ENCODE peak calls at places on chromosomes 11 and 22, in ten cellular contexts. One of them, this sample, is unnamed.

GRCh38 chr11:71562120-71562519 is 3.2 kb upstream of the KRTAP5-10 start:
- DNase-seq in GM04503: no peak
- DNase-seq in NCI-H1436: no peak
- DNase-seq in DMS53: no peak
- DNase-seq in memory B cell: no peak
- DNase-seq in hepatic stellate cell: no peak
- DNase-seq in AG04450: no peak
- DNase-seq in activated CD4-positive, CD25-positive, alpha-beta regulatory T cell: no peak
- DNase-seq in left kidney: no peak
- DNase-seq in fibroblast of lung: no peak
- DNase-seq in this sample: no peak

GRCh38 chr11:1564535-1565172 is 7.4 kb downstream of the DUSP8 start:
- DNase-seq in activated CD4-positive, CD25-positive, alpha-beta regulatory T cell: no peak
- DNase-seq in AG04450: peak
- DNase-seq in DMS53: peak
- DNase-seq in NCI-H1436: no peak
- DNase-seq in left kidney: peak
- DNase-seq in memory B cell: peak
- DNase-seq in fibroblast of lung: peak
- DNase-seq in GM04503: no peak
- DNase-seq in hepatic stellate cell: peak
- DNase-seq in this sample: peak

GRCh38 chr11:66124564-66124963 is 54.5 kb downstream of the PACS1 start:
- DNase-seq in AG04450: no peak
- DNase-seq in hepatic stellate cell: no peak
- DNase-seq in activated CD4-positive, CD25-positive, alpha-beta regulatory T cell: no peak
- DNase-seq in fibroblast of lung: peak
- DNase-seq in memory B cell: no peak
- DNase-seq in NCI-H1436: no peak
- DNase-seq in DMS53: peak
- DNase-seq in GM04503: no peak
- DNase-seq in left kidney: no peak
- DNase-seq in this sample: peak

GRCh38 chr11:2797181-2797711 is 88.3 kb downstream of the CDKN1C start:
- DNase-seq in GM04503: no peak
- DNase-seq in hepatic stellate cell: no peak
- DNase-seq in AG04450: no peak
- DNase-seq in activated CD4-positive, CD25-positive, alpha-beta regulatory T cell: no peak
- DNase-seq in NCI-H1436: no peak
- DNase-seq in DMS53: no peak
- DNase-seq in fibroblast of lung: no peak
- DNase-seq in memory B cell: no peak
- DNase-seq in left kidney: no peak
- DNase-seq in this sample: no peak

GRCh38 chr11:3121931-3122774 is 43.0 kb downstream of the OSBPL5 start:
- DNase-seq in NCI-H1436: no peak
- DNase-seq in DMS53: no peak
- DNase-seq in GM04503: no peak
- DNase-seq in hepatic stellate cell: no peak
- DNase-seq in left kidney: no peak
- DNase-seq in AG04450: no peak
- DNase-seq in memory B cell: no peak
- DNase-seq in activated CD4-positive, CD25-positive, alpha-beta regulatory T cell: no peak
- DNase-seq in fibroblast of lung: no peak
- DNase-seq in this sample: no peak

GRCh38 chr11:64885367-64886286 is 7.2 kb upstream of the EHD1 start:
- DNase-seq in memory B cell: no peak
- DNase-seq in fibroblast of lung: peak
- DNase-seq in hepatic stellate cell: peak
- DNase-seq in DMS53: peak
- DNase-seq in AG04450: peak
- DNase-seq in left kidney: no peak
- DNase-seq in NCI-H1436: no peak
- DNase-seq in GM04503: no peak
- DNase-seq in activated CD4-positive, CD25-positive, alpha-beta regulatory T cell: no peak
- DNase-seq in this sample: peak

GRCh38 chr22:24402460-24403192 is 24.8 kb upstream of the ADORA2A start:
- DNase-seq in activated CD4-positive, CD25-positive, alpha-beta regulatory T cell: no peak
- DNase-seq in memory B cell: no peak
- DNase-seq in NCI-H1436: no peak
- DNase-seq in DMS53: peak
- DNase-seq in AG04450: peak
- DNase-seq in fibroblast of lung: peak
- DNase-seq in hepatic stellate cell: peak
- DNase-seq in GM04503: peak
- DNase-seq in left kidney: peak
- DNase-seq in this sample: peak

GRCh38 chr11:111086058-111086457 is 159.5 kb upstream of the POU2AF2 start:
- DNase-seq in left kidney: peak
- DNase-seq in activated CD4-positive, CD25-positive, alpha-beta regulatory T cell: no peak
- DNase-seq in NCI-H1436: no peak
- DNase-seq in memory B cell: no peak
- DNase-seq in AG04450: no peak
- DNase-seq in GM04503: no peak
- DNase-seq in DMS53: peak
- DNase-seq in fibroblast of lung: no peak
- DNase-seq in hepatic stellate cell: no peak
- DNase-seq in this sample: no peak

GRCh38 chr11:65965986-65966762 is 4.6 kb downstream of the SART1 start:
- DNase-seq in activated CD4-positive, CD25-positive, alpha-beta regulatory T cell: no peak
- DNase-seq in AG04450: no peak
- DNase-seq in DMS53: no peak
- DNase-seq in fibroblast of lung: no peak
- DNase-seq in hepatic stellate cell: no peak
- DNase-seq in memory B cell: no peak
- DNase-seq in NCI-H1436: no peak
- DNase-seq in GM04503: no peak
- DNase-seq in left kidney: no peak
- DNase-seq in this sample: no peak

GRCh38 chr22:40703731-40704130 is 24.4 kb downstream of the MCHR1 start:
- DNase-seq in activated CD4-positive, CD25-positive, alpha-beta regulatory T cell: no peak
- DNase-seq in GM04503: no peak
- DNase-seq in left kidney: no peak
- DNase-seq in fibroblast of lung: no peak
- DNase-seq in AG04450: no peak
- DNase-seq in NCI-H1436: no peak
- DNase-seq in DMS53: no peak
- DNase-seq in memory B cell: no peak
- DNase-seq in hepatic stellate cell: no peak
- DNase-seq in this sample: no peak

GRCh38 chr22:46329616-46330015 is 5.9 kb upstream of the TRMU start:
- DNase-seq in memory B cell: no peak
- DNase-seq in activated CD4-positive, CD25-positive, alpha-beta regulatory T cell: no peak
- DNase-seq in fibroblast of lung: no peak
- DNase-seq in DMS53: no peak
- DNase-seq in left kidney: no peak
- DNase-seq in NCI-H1436: no peak
- DNase-seq in AG04450: no peak
- DNase-seq in hepatic stellate cell: no peak
- DNase-seq in GM04503: no peak
- DNase-seq in this sample: no peak

GRCh38 chr22:26409705-26410376 is 19.2 kb upstream of the ASPHD2 start:
- DNase-seq in GM04503: no peak
- DNase-seq in hepatic stellate cell: no peak
- DNase-seq in DMS53: peak
- DNase-seq in left kidney: peak
- DNase-seq in NCI-H1436: peak
- DNase-seq in activated CD4-positive, CD25-positive, alpha-beta regulatory T cell: no peak
- DNase-seq in AG04450: no peak
- DNase-seq in memory B cell: no peak
- DNase-seq in fibroblast of lung: no peak
- DNase-seq in this sample: no peak

GRCh38 chr11:118175031-118175531 is 1.4 kb downstream of the SCN2B start:
- DNase-seq in left kidney: peak
- DNase-seq in fibroblast of lung: peak
- DNase-seq in hepatic stellate cell: no peak
- DNase-seq in NCI-H1436: no peak
- DNase-seq in GM04503: no peak
- DNase-seq in AG04450: no peak
- DNase-seq in DMS53: no peak
- DNase-seq in memory B cell: no peak
- DNase-seq in activated CD4-positive, CD25-positive, alpha-beta regulatory T cell: no peak
- DNase-seq in this sample: peak

GRCh38 chr22:29797351-29797750 is 30.2 kb downstream of the UQCR10 start:
- DNase-seq in fibroblast of lung: no peak
- DNase-seq in hepatic stellate cell: no peak
- DNase-seq in AG04450: no peak
- DNase-seq in DMS53: no peak
- DNase-seq in GM04503: no peak
- DNase-seq in NCI-H1436: no peak
- DNase-seq in left kidney: no peak
- DNase-seq in memory B cell: no peak
- DNase-seq in activated CD4-positive, CD25-positive, alpha-beta regulatory T cell: no peak
- DNase-seq in this sample: no peak

GRCh38 chr11:33234397-33235168 is 22.6 kb upstream of the HIPK3 start:
- DNase-seq in hepatic stellate cell: peak
- DNase-seq in left kidney: no peak
- DNase-seq in AG04450: no peak
- DNase-seq in NCI-H1436: no peak
- DNase-seq in DMS53: no peak
- DNase-seq in activated CD4-positive, CD25-positive, alpha-beta regulatory T cell: no peak
- DNase-seq in fibroblast of lung: no peak
- DNase-seq in GM04503: no peak
- DNase-seq in memory B cell: no peak
- DNase-seq in this sample: no peak

GRCh38 chr11:44006882-44007495 is 40.8 kb upstream of the ACCSL start:
- DNase-seq in AG04450: no peak
- DNase-seq in hepatic stellate cell: no peak
- DNase-seq in GM04503: no peak
- DNase-seq in left kidney: no peak
- DNase-seq in activated CD4-positive, CD25-positive, alpha-beta regulatory T cell: no peak
- DNase-seq in NCI-H1436: no peak
- DNase-seq in memory B cell: no peak
- DNase-seq in DMS53: no peak
- DNase-seq in fibroblast of lung: no peak
- DNase-seq in this sample: no peak

GRCh38 chr22:39430576-39431150 is 26.1 kb upstream of the MGAT3 start:
- DNase-seq in activated CD4-positive, CD25-positive, alpha-beta regulatory T cell: no peak
- DNase-seq in hepatic stellate cell: no peak
- DNase-seq in fibroblast of lung: no peak
- DNase-seq in DMS53: no peak
- DNase-seq in NCI-H1436: no peak
- DNase-seq in AG04450: no peak
- DNase-seq in left kidney: no peak
- DNase-seq in GM04503: no peak
- DNase-seq in memory B cell: no peak
- DNase-seq in this sample: no peak

GRCh38 chr11:128222245-128222959 is 365.0 kb downstream of the ETS1 start:
- DNase-seq in NCI-H1436: no peak
- DNase-seq in left kidney: no peak
- DNase-seq in GM04503: no peak
- DNase-seq in memory B cell: no peak
- DNase-seq in fibroblast of lung: peak
- DNase-seq in hepatic stellate cell: no peak
- DNase-seq in AG04450: no peak
- DNase-seq in activated CD4-positive, CD25-positive, alpha-beta regulatory T cell: no peak
- DNase-seq in DMS53: no peak
- DNase-seq in this sample: no peak

GRCh38 chr11:120130176-120130980 is 7.5 kb downstream of the TRIM29 start:
- DNase-seq in DMS53: no peak
- DNase-seq in memory B cell: no peak
- DNase-seq in NCI-H1436: no peak
- DNase-seq in left kidney: no peak
- DNase-seq in activated CD4-positive, CD25-positive, alpha-beta regulatory T cell: no peak
- DNase-seq in hepatic stellate cell: no peak
- DNase-seq in AG04450: no peak
- DNase-seq in fibroblast of lung: no peak
- DNase-seq in GM04503: no peak
- DNase-seq in this sample: no peak

GRCh38 chr11:75166791-75167190 is 15.9 kb downstream of the SLCO2B1 start:
- DNase-seq in GM04503: no peak
- DNase-seq in fibroblast of lung: no peak
- DNase-seq in DMS53: no peak
- DNase-seq in NCI-H1436: no peak
- DNase-seq in hepatic stellate cell: no peak
- DNase-seq in activated CD4-positive, CD25-positive, alpha-beta regulatory T cell: no peak
- DNase-seq in AG04450: no peak
- DNase-seq in memory B cell: no peak
- DNase-seq in left kidney: no peak
- DNase-seq in this sample: no peak

GRCh38 chr11:16049611-16050010 is 306.7 kb downstream of the SOX6 start:
- DNase-seq in hepatic stellate cell: no peak
- DNase-seq in activated CD4-positive, CD25-positive, alpha-beta regulatory T cell: no peak
- DNase-seq in memory B cell: no peak
- DNase-seq in NCI-H1436: no peak
- DNase-seq in AG04450: no peak
- DNase-seq in fibroblast of lung: no peak
- DNase-seq in left kidney: no peak
- DNase-seq in GM04503: no peak
- DNase-seq in DMS53: no peak
- DNase-seq in this sample: no peak

GRCh38 chr11:69154211-69154913 is 1.4 kb upstream of the SMIM38 start:
- DNase-seq in hepatic stellate cell: no peak
- DNase-seq in fibroblast of lung: no peak
- DNase-seq in DMS53: no peak
- DNase-seq in NCI-H1436: no peak
- DNase-seq in AG04450: no peak
- DNase-seq in left kidney: no peak
- DNase-seq in GM04503: no peak
- DNase-seq in memory B cell: no peak
- DNase-seq in activated CD4-positive, CD25-positive, alpha-beta regulatory T cell: no peak
- DNase-seq in this sample: no peak

GRCh38 chr11:11045156-11045670 is 187.4 kb upstream of the ZBED5 start:
- DNase-seq in memory B cell: no peak
- DNase-seq in GM04503: no peak
- DNase-seq in activated CD4-positive, CD25-positive, alpha-beta regulatory T cell: no peak
- DNase-seq in fibroblast of lung: no peak
- DNase-seq in hepatic stellate cell: no peak
- DNase-seq in NCI-H1436: no peak
- DNase-seq in left kidney: no peak
- DNase-seq in DMS53: no peak
- DNase-seq in AG04450: no peak
- DNase-seq in this sample: no peak

GRCh38 chr22:44205713-44206645 is 25.3 kb downstream of the PARVG start:
- DNase-seq in memory B cell: no peak
- DNase-seq in activated CD4-positive, CD25-positive, alpha-beta regulatory T cell: no peak
- DNase-seq in hepatic stellate cell: no peak
- DNase-seq in NCI-H1436: no peak
- DNase-seq in fibroblast of lung: no peak
- DNase-seq in DMS53: no peak
- DNase-seq in GM04503: no peak
- DNase-seq in AG04450: no peak
- DNase-seq in left kidney: no peak
- DNase-seq in this sample: no peak

GRCh38 chr22:38413085-38414008 is 41.7 kb downstream of the KCNJ4 start:
- DNase-seq in GM04503: no peak
- DNase-seq in NCI-H1436: no peak
- DNase-seq in AG04450: no peak
- DNase-seq in left kidney: no peak
- DNase-seq in hepatic stellate cell: peak
- DNase-seq in fibroblast of lung: no peak
- DNase-seq in memory B cell: no peak
- DNase-seq in DMS53: peak
- DNase-seq in activated CD4-positive, CD25-positive, alpha-beta regulatory T cell: no peak
- DNase-seq in this sample: no peak

GRCh38 chr11:69344570-69345145 is 50.7 kb downstream of the MYEOV start:
- DNase-seq in memory B cell: no peak
- DNase-seq in hepatic stellate cell: no peak
- DNase-seq in left kidney: no peak
- DNase-seq in NCI-H1436: no peak
- DNase-seq in DMS53: no peak
- DNase-seq in AG04450: no peak
- DNase-seq in GM04503: no peak
- DNase-seq in fibroblast of lung: no peak
- DNase-seq in activated CD4-positive, CD25-positive, alpha-beta regulatory T cell: no peak
- DNase-seq in this sample: no peak

GRCh38 chr11:59611570-59612565 is 3.7 kb downstream of the OSBP start:
- DNase-seq in fibroblast of lung: peak
- DNase-seq in hepatic stellate cell: peak
- DNase-seq in AG04450: peak
- DNase-seq in activated CD4-positive, CD25-positive, alpha-beta regulatory T cell: no peak
- DNase-seq in DMS53: peak
- DNase-seq in left kidney: peak
- DNase-seq in NCI-H1436: peak
- DNase-seq in memory B cell: no peak
- DNase-seq in GM04503: peak
- DNase-seq in this sample: no peak

GRCh38 chr11:100525635-100526034 is 161.5 kb upstream of the ARHGAP42 start:
- DNase-seq in DMS53: peak
- DNase-seq in AG04450: no peak
- DNase-seq in hepatic stellate cell: no peak
- DNase-seq in activated CD4-positive, CD25-positive, alpha-beta regulatory T cell: no peak
- DNase-seq in fibroblast of lung: no peak
- DNase-seq in left kidney: no peak
- DNase-seq in NCI-H1436: no peak
- DNase-seq in memory B cell: no peak
- DNase-seq in GM04503: no peak
- DNase-seq in this sample: no peak

This sample was measured in Daoy.